ENCODE peak calls at places on chromosomes 2 and 18, in four cellular contexts. N is K562, O is HepG2, B is SK-N-SH. F is an unnamed sample.

GRCh38 chr18:32378705-32379104 is 92.0 kb downstream of the GAREM1 start:
- DNase-seq in N (no peak), O (peak), B (no peak), F (no peak)

GRCh38 chr2:3642521-3643215 is 15.3 kb upstream of the ALLC start:
- DNase-seq in N (no peak), O (no peak), B (no peak), F (no peak)

GRCh38 chr18:62877448-62878221 is 162.3 kb downstream of the PHLPP1 start:
- DNase-seq in N (no peak), O (peak), B (no peak), F (peak)

GRCh38 chr2:233449921-233450853 is 95.9 kb downstream of the DGKD start:
- DNase-seq in N (no peak), O (no peak), B (no peak), F (no peak)

GRCh38 chr18:66993492-66993891 is 389.6 kb upstream of the CDH19 start:
- DNase-seq in N (no peak), O (peak), B (no peak), F (no peak)

GRCh38 chr18:13500891-13501887 is 225.2 kb downstream of the FAM210A start:
- DNase-seq in N (no peak), O (no peak), B (no peak), F (no peak)

GRCh38 chr2:19140463-19141208 is 217.8 kb downstream of the OSR1 start:
- DNase-seq in N (no peak), O (peak), B (no peak), F (no peak)

GRCh38 chr2:200862532-200863000 is 1.9 kb downstream of the CLK1 start:
- DNase-seq in N (peak), O (peak), B (peak), F (no peak)

GRCh38 chr2:55159037-55159651 is 72.9 kb downstream of the CLHC1 start:
- DNase-seq in N (peak), O (no peak), B (no peak), F (no peak)

GRCh38 chr18:79439201-79440023 is 43.7 kb downstream of the NFATC1 start:
- DNase-seq in N (peak), O (no peak), B (no peak), F (no peak)

GRCh38 chr18:72283148-72283925 is 260.8 kb downstream of the CBLN2 start:
- DNase-seq in N (no peak), O (no peak), B (no peak), F (no peak)

GRCh38 chr18:52936931-52937330 is 596.9 kb downstream of the DCC start:
- DNase-seq in N (no peak), O (no peak), B (no peak), F (no peak)

GRCh38 chr2:70010222-70011111 is 49.0 kb upstream of the ASPRV1 start:
- DNase-seq in N (peak), O (peak), B (no peak), F (no peak)

GRCh38 chr2:70089220-70089945 is 2.1 kb downstream of the PCBP1 start:
- DNase-seq in N (peak), O (peak), B (peak), F (peak)

GRCh38 chr2:168156661-168157060 is 90.7 kb downstream of the STK39 start:
- DNase-seq in N (no peak), O (no peak), B (peak), F (no peak)

GRCh38 chr2:199804831-199805230 is 46.2 kb downstream of the FTCDNL1 start:
- DNase-seq in N (no peak), O (no peak), B (no peak), F (no peak)

GRCh38 chr2:74849228-74849892 is 15.4 kb downstream of the HK2 start:
- DNase-seq in N (no peak), O (no peak), B (no peak), F (no peak)

GRCh38 chr2:52340185-52340584 is 1308.3 kb upstream of the NRXN1 start:
- DNase-seq in N (no peak), O (no peak), B (no peak), F (peak)

GRCh38 chr2:70686577-70687460 is 81.2 kb downstream of the ADD2 start:
- DNase-seq in N (peak), O (peak), B (peak), F (peak)

GRCh38 chr2:96527990-96528679 is 8.4 kb upstream of the ARID5A start:
- DNase-seq in N (peak), O (no peak), B (no peak), F (no peak)

GRCh38 chr2:108933691-108934117 is 55.3 kb downstream of the EDAR start:
- DNase-seq in N (peak), O (no peak), B (peak), F (no peak)

GRCh38 chr18:10563886-10564285 is 38.1 kb downstream of the NAPG start:
- DNase-seq in N (no peak), O (no peak), B (no peak), F (no peak)

GRCh38 chr2:130920417-130921030 is 83.8 kb downstream of the ARHGEF4 start:
- DNase-seq in N (peak), O (peak), B (peak), F (peak)

GRCh38 chr2:108396845-108397244 is 19.1 kb downstream of the SULT1C4 start:
- DNase-seq in N (peak), O (peak), B (no peak), F (peak)

GRCh38 chr2:32960647-32961403 is 14.1 kb downstream of the LTBP1 start:
- DNase-seq in N (peak), O (no peak), B (no peak), F (no peak)

GRCh38 chr2:130393318-130393910 is 37.6 kb downstream of the PTPN18 start:
- DNase-seq in N (no peak), O (no peak), B (no peak), F (no peak)

GRCh38 chr18:8491516-8491915 is 117.7 kb upstream of the RAB12 start:
- DNase-seq in N (no peak), O (no peak), B (no peak), F (no peak)

GRCh38 chr2:189092936-189093335 is 86.6 kb downstream of the COL5A2 start:
- DNase-seq in N (no peak), O (no peak), B (no peak), F (no peak)

GRCh38 chr18:58017267-58017666 is 26.8 kb upstream of the NEDD4L start:
- DNase-seq in N (no peak), O (no peak), B (no peak), F (no peak)

GRCh38 chr2:206716607-206717006 is 1.6 kb downstream of the DYTN start:
- DNase-seq in N (no peak), O (no peak), B (peak), F (no peak)

GRCh38 chr2:126749537-126749936 is 93.6 kb downstream of the GYPC start:
- DNase-seq in N (peak), O (no peak), B (no peak), F (no peak)

GRCh38 chr2:69797836-69798465 is 31.5 kb upstream of the GMCL1 start:
- DNase-seq in N (no peak), O (no peak), B (no peak), F (no peak)

GRCh38 chr2:150491430-150491829 is 4.0 kb upstream of the RND3 start:
- DNase-seq in N (no peak), O (no peak), B (no peak), F (no peak)

GRCh38 chr2:169796441-169796840 is 2.2 kb upstream of the SSB start:
- DNase-seq in N (no peak), O (no peak), B (no peak), F (no peak)

GRCh38 chr2:96095116-96095636 is 21.2 kb downstream of the ADRA2B start:
- DNase-seq in N (peak), O (no peak), B (no peak), F (no peak)

GRCh38 chr18:22999212-22999611 is 66.1 kb downstream of the RBBP8 start:
- DNase-seq in N (no peak), O (no peak), B (no peak), F (no peak)

GRCh38 chr2:174605687-174606086 is 8.1 kb upstream of the WIPF1 start:
- DNase-seq in N (no peak), O (no peak), B (no peak), F (no peak)

GRCh38 chr2:185859506-185859905 is 120.9 kb downstream of the FSIP2 start:
- DNase-seq in N (no peak), O (no peak), B (no peak), F (no peak)

GRCh38 chr18:1648715-1649114 is 744.0 kb downstream of the ADCYAP1 start:
- DNase-seq in N (no peak), O (no peak), B (no peak), F (no peak)

GRCh38 chr2:11955314-11955713 is 208.9 kb downstream of the LPIN1 start:
- DNase-seq in N (no peak), O (no peak), B (no peak), F (no peak)

GRCh38 chr18:34122724-34123334 is 101.9 kb downstream of the NOL4 start:
- DNase-seq in N (peak), O (peak), B (peak), F (peak)

GRCh38 chr18:34120294-34120693 is 104.4 kb downstream of the NOL4 start:
- DNase-seq in N (no peak), O (no peak), B (no peak), F (no peak)

GRCh38 chr18:34117319-34117718 is 107.4 kb downstream of the NOL4 start:
- DNase-seq in N (no peak), O (no peak), B (peak), F (no peak)

GRCh38 chr18:34115409-34116081 is 109.2 kb downstream of the NOL4 start:
- DNase-seq in N (no peak), O (peak), B (no peak), F (no peak)

DNA sequence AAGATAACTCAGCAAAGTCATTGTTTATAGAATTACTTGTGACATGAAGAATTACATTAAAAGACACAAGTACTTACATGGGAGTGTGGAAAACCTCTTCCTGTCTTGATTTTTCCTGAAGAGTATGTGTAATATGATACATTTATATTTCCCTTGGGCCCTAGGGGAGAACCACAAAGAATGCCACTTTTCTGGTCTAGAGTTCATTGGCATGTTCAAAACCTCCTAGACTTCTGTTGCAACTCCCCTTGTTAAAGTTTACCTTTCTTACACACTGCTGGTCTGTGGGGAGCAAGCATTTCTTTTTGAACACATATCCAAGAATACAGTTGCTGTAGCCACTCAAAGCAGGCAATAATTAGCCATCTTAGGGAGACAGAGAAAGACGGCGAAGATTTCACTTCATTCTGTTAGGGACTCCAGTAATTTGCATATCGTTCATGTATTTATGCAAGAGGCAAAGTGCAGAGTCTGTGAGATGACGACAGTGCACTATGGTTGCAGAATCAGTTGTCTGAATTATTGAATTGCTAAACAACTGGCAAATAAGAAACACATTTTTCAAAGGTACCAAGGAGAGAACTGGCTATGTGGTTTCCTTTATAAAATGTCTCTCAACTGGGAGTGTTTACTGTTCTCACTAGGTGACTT is 103.4 kb downstream of the NOL4 start:
- DNase-seq in N (no peak), O (peak), B (no peak), F (no peak)
- TF ChIP-seq FOXJ3 in N (no peak), O (no peak), B (no peak), F (no peak)

GRCh38 chr2:239944706-239945551 is 80.2 kb downstream of the NDUFA10 start:
- DNase-seq in N (no peak), O (no peak), B (no peak), F (no peak)
- TF ChIP-seq FOXJ3 in N (no peak), O (no peak), B (no peak), F (no peak)

GRCh38 chr2:8643996-8644356 is 37.9 kb upstream of the ID2 start:
- DNase-seq in N (no peak), O (no peak), B (no peak), F (no peak)

GRCh38 chr2:8644605-8645175 is 37.2 kb upstream of the ID2 start:
- DNase-seq in N (peak), O (no peak), B (no peak), F (peak)

GRCh38 chr2:8646731-8647461 is 35.0 kb upstream of the ID2 start:
- DNase-seq in N (no peak), O (no peak), B (no peak), F (no peak)

GRCh38 chr2:8643238-8643995 is 38.4 kb upstream of the ID2 start:
- DNase-seq in N (no peak), O (no peak), B (no peak), F (no peak)

DNA sequence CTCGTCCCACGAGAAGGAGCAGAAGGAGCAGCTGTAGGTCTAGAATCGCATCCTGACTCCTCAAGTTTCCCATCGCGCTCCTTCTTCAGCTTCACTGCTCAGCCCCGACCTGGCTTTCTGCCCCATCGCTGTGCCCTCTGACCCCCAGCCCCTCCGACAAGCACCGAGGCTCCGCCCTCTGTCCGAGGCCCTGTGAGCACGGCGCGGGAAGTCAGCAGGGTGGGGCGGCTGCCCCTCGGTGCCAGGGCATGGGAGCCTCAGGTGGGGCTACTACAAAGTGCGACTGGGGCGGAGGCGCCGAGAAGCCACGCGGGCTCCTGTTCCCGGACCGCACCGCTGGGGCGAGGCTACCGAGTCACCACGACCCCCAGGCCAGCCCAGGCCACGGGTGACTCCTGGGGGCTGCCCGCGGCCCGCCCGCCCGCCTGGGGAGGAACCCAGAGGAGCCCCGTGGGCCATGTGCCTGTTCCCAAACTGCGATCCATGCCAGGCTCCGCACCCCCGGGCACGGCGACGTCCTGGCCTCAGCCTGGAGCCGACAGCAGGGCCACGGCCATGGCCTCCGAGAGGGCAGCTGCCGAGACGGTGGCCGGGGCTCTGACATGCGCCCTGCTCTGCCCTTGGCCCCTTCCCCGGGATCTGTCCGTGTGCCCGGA is 36.6 kb upstream of the ID2 start:
- DNase-seq in N (no peak), O (no peak), B (no peak), F (no peak)
- TF ChIP-seq FOXJ3 in N (no peak), O (no peak), B (no peak), F (no peak)

GRCh38 chr2:128280901-128281321 is 37.8 kb downstream of the HS6ST1 start:
- DNase-seq in N (no peak), O (no peak), B (no peak), F (peak)
- TF ChIP-seq FOXJ3 in N (no peak), O (no peak), B (no peak), F (no peak)

GRCh38 chr2:193333539-193333938 is 1138.8 kb upstream of the TMEFF2 start:
- DNase-seq in N (no peak), O (no peak), B (no peak), F (no peak)

GRCh38 chr2:193332938-193333337 is 1138.2 kb upstream of the TMEFF2 start:
- DNase-seq in N (no peak), O (no peak), B (no peak), F (no peak)

GRCh38 chr2:193334401-193334800 is 1139.7 kb upstream of the TMEFF2 start:
- DNase-seq in N (no peak), O (no peak), B (no peak), F (no peak)

DNA sequence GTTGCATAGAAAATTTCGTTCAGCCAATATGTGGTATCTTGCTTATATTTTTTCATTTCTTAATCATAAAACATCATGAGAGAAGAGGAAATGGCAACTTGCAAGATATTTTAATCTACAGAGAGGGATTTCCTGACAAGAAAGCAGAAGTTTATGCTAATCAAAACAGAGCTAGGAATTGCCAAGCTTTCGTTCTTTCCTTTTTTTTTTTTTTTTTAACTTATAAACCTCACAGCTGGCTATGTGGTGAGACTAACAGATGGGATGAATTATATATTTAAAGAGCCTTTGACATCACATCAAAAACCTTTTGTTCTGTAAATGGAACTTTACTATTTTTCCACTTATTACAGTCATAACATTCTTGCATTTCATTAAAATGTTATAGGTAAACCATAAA is 1137.0 kb upstream of the TMEFF2 start:
- DNase-seq in N (no peak), O (no peak), B (no peak), F (no peak)
- TF ChIP-seq FOXJ3 in N (no peak), O (no peak), B (no peak), F (no peak)

GRCh38 chr18:43010611-43011010 is 104.9 kb downstream of the RIT2 start:
- DNase-seq in N (no peak), O (no peak), B (no peak), F (no peak)

GRCh38 chr18:43012951-43013350 is 102.5 kb downstream of the RIT2 start:
- DNase-seq in N (no peak), O (no peak), B (no peak), F (no peak)

GRCh38 chr18:43009666-43010065 is 105.8 kb downstream of the RIT2 start:
- DNase-seq in N (no peak), O (no peak), B (no peak), F (no peak)

GRCh38 chr18:43017622-43018021 is 97.9 kb downstream of the RIT2 start:
- DNase-seq in N (no peak), O (no peak), B (peak), F (no peak)

GRCh38 chr18:43013489-43013888 is 102.0 kb downstream of the RIT2 start:
- DNase-seq in N (no peak), O (no peak), B (no peak), F (no peak)
- TF ChIP-seq FOXJ3 in N (no peak), O (no peak), B (no peak), F (no peak)

DNA sequence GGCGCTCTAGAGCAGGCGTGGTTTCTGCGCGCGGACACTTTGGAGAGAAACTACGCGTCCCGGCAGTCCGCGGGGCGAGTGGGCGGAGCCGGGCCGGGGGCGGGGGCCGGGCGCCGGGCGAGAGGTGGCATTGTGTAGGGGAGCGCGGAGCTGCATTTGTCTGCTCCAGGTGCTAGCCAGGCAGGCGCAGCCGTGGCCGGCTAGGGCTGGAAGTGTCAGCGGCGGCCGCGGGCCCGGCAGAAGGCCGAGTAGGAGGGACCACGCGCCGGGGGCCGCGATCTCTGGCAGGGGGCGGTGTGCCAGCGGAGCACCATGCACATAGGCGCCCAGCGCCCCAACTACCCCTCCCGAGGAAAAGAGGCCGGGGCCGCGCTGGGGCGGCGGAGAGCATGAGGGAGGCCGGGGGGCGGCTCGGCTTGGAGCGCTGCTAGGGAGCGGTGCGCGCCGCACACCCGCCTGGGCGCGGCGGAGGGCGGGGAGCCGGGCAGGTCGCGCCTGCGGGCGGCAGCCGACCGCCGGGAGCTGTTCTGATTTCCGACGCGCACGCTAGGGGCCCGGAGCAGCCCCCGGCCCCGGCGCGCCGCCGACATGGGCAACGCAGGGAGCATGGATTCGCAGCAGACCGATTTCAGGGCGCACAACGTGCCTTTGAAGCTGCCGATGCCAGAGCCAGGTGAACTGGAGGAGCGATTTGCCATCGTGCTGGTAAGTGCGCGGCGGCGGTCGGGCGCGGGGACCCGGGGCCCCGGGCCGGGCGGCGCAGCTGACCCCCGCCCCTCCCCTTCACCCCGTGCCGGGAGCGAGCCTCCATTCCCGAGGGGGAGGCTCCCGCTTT is at the start of gene FMNL2:
- DNase-seq in N (peak), O (peak), B (peak), F (peak)
- TF ChIP-seq FOXJ3 in N (no peak), O (no peak), B (no peak), F (no peak)

GRCh38 chr2:10686176-10686575 is 3.6 kb downstream of the NOL10 start:
- DNase-seq in N (peak), O (no peak), B (no peak), F (no peak)

GRCh38 chr2:10691521-10691920 is 1.7 kb upstream of the NOL10 start:
- DNase-seq in N (no peak), O (no peak), B (no peak), F (no peak)

GRCh38 chr2:10688921-10689807 is 611 bp downstream of the NOL10 start:
- DNase-seq in N (peak), O (no peak), B (no peak), F (no peak)
- TF ChIP-seq FOXJ3 in N (no peak), O (no peak), B (no peak), F (no peak)

F was measured in WTC11.